ENCODE peak calls at places on chromosomes 11 and 22, in six cellular contexts. A, B, P, Z, V and L are unnamed samples.

GRCh38 chr22:21663738-21664137 is 2.1 kb upstream of the PPIL2 start:
- DNase-seq in B (no peak), P (no peak), V (no peak), Z (no peak), A (no peak), L (no peak)

GRCh38 chr11:101129203-101129943 is at the start of gene PGR:
- DNase-seq in B (peak; percentile 4), Z (peak; percentile 86), A (peak; percentile 51), V (peak; percentile 14), P (peak; percentile 85), L (peak; percentile 20)

GRCh38 chr22:39873963-39874362 is 19.6 kb downstream of the ENTHD1 start:
- DNase-seq in A (no peak), Z (no peak), B (no peak), P (no peak), V (no peak), L (no peak)

GRCh38 chr11:34449013-34449412 is 10.3 kb downstream of the CAT start:
- DNase-seq in A (no peak), B (no peak), Z (no peak), P (no peak), V (no peak), L (no peak)

GRCh38 chr11:117814204-117814765 is 10.3 kb downstream of the FXYD2 start:
- DNase-seq in P (no peak), A (no peak), V (no peak), Z (no peak), B (no peak), L (no peak)

GRCh38 chr11:45527898-45528297 is 137.5 kb downstream of the CHST1 start:
- DNase-seq in V (no peak), A (no peak), B (no peak), P (no peak), Z (no peak), L (no peak)

GRCh38 chr11:128463975-128464374 is 123.4 kb downstream of the ETS1 start:
- DNase-seq in V (no peak), A (no peak), B (no peak), P (no peak), Z (no peak), L (no peak)

GRCh38 chr22:50481440-50482106 is at the start of gene ADM2:
- DNase-seq in Z (no peak), A (peak; percentile 67), B (peak; percentile 38), P (no peak), V (no peak), L (peak; percentile 76)

GRCh38 chr11:59614277-59615131 is 1.1 kb downstream of the OSBP start:
- DNase-seq in B (peak; percentile 7), Z (no peak), V (no peak), P (no peak), A (no peak), L (peak; percentile 1)

GRCh38 chr11:44708063-44708462 is 18.7 kb upstream of the TSPAN18 start:
- DNase-seq in P (no peak), B (no peak), V (no peak), Z (peak; percentile 90), A (no peak), L (no peak)

GRCh38 chr11:104198576-104198975 is 34.6 kb upstream of the PDGFD start:
- DNase-seq in Z (no peak), B (no peak), A (no peak), P (no peak), V (no peak), L (no peak)

GRCh38 chr11:117538731-117539130 is 211.1 kb downstream of the CEP164 start:
- DNase-seq in V (no peak), A (no peak), P (no peak), B (peak; percentile 5), Z (no peak), L (no peak)

GRCh38 chr11:94664336-94664735 is 97.2 kb downstream of the PIWIL4 start:
- DNase-seq in B (peak; percentile 13), Z (no peak), A (no peak), V (no peak), P (no peak), L (peak; percentile 65)

GRCh38 chr11:117479372-117479771 is 151.7 kb downstream of the CEP164 start:
- DNase-seq in P (no peak), Z (no peak), B (no peak), A (no peak), V (no peak), L (no peak)

GRCh38 chr22:23239429-23239828 is 59.1 kb downstream of the BCR start:
- DNase-seq in Z (no peak), V (no peak), B (no peak), A (no peak), P (no peak), L (no peak)

GRCh38 chr11:31959711-31960110 is 131.2 kb upstream of the RCN1 start:
- DNase-seq in P (no peak), V (no peak), Z (no peak), B (no peak), A (no peak), L (peak; percentile 16)

GRCh38 chr11:61007971-61008896 is 36.8 kb downstream of the CD6 start:
- DNase-seq in B (no peak), Z (peak; percentile 73), V (no peak), P (peak; percentile 59), A (peak; percentile 56), L (no peak)

GRCh38 chr11:64745219-64745522 is 1.2 kb upstream of the RASGRP2 start:
- DNase-seq in B (no peak), A (peak; percentile 59), Z (peak; percentile 89), P (peak; percentile 88), V (peak; percentile 51), L (no peak)

GRCh38 chr11:13207665-13208594 is 69.7 kb upstream of the BMAL1 start:
- DNase-seq in B (peak; percentile 89), A (peak; percentile 54), Z (no peak), V (no peak), P (no peak), L (no peak)

GRCh38 chr22:35392357-35392756 is 7.6 kb upstream of the MCM5 start:
- DNase-seq in A (no peak), V (no peak), B (no peak), P (no peak), Z (no peak), L (no peak)
- H3K36me3 ChIP-seq in A (no peaks in the 10 kb centered on the region), V (peaks cover 22% of the 10 kb centered on the region), B (peaks cover 70% of the 10 kb centered on the region), P (peaks cover 10% of the 10 kb centered on the region), Z (no peaks in the 10 kb centered on the region), L (peaks cover 3% of the 10 kb centered on the region)

GRCh38 chr22:48858121-48858520 is 969.6 kb downstream of the BRD1 start:
- DNase-seq in A (no peak), V (no peak), Z (peak; percentile 44), P (no peak), B (no peak), L (no peak)
- H3K9me3 ChIP-seq in A (no peaks in the 10 kb centered on the region), V (no peaks in the 10 kb centered on the region), Z (no peaks in the 10 kb centered on the region), P (no peaks in the 10 kb centered on the region), B (no peaks in the 10 kb centered on the region), L (no peaks in the 10 kb centered on the region)

DNA sequence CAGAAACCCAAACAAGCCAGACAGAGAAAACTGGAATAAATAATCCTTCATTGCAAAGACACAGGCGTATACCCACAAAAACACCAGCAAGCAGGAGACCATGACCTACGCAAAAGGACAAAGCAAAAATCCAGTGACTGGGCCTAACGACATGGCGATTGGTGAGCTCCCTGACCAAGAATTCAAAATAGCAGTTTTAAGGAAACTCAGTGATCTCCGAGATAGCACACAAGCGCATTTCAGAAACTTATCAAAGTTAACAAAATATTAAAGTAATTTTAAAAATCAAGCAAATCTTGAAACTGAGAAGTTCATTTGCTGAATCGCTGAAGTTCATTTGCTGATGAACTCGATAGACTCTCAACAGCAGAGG is 27.6 kb downstream of the DBX1 start:
- DNase-seq in P (no peak), B (no peak), A (no peak), V (no peak), Z (no peak), L (no peak)
- H3K4me3 ChIP-seq in P (peak overlapping the region; percentile 50), B (no peak overlapping the region), A (peak overlapping the region; percentile 26), V (peak overlapping the region; percentile 49), Z (no peak overlapping the region), L (no peak overlapping the region)

GRCh38 chr11:74238243-74238642 is 67.2 kb downstream of the PPME1 start:
- DNase-seq in Z (no peak), V (no peak), B (no peak), A (no peak), P (no peak), L (no peak)
- H3K36me3 ChIP-seq in Z (peaks cover 4% of the 10 kb centered on the region), V (peaks cover 51% of the 10 kb centered on the region), B (peaks cover 82% of the 10 kb centered on the region), A (peaks cover 5% of the 10 kb centered on the region), P (peaks cover 36% of the 10 kb centered on the region), L (peaks cover 12% of the 10 kb centered on the region)

GRCh38 chr22:48748860-48749554 is 1078.7 kb downstream of the BRD1 start:
- DNase-seq in V (no peak), B (no peak), P (no peak), Z (peak; percentile 67), A (no peak), L (no peak)
- H3K9me3 ChIP-seq in V (peaks cover 8% of the 10 kb centered on the region), B (no peaks in the 10 kb centered on the region), P (no peaks in the 10 kb centered on the region), Z (no peaks in the 10 kb centered on the region), A (no peaks in the 10 kb centered on the region), L (no peaks in the 10 kb centered on the region)

GRCh38 chr11:118927554-118928107 is 1.9 kb upstream of the BCL9L start:
- DNase-seq in B (no peak), Z (no peak), A (no peak), P (no peak), V (no peak), L (peak; percentile 44)
- H3K4me3 ChIP-seq in B (no peak overlapping the region), Z (no peak overlapping the region), A (no peak overlapping the region), P (peak overlapping the region; percentile 74), V (no peak overlapping the region), L (peak overlapping the region; percentile 50)

DNA sequence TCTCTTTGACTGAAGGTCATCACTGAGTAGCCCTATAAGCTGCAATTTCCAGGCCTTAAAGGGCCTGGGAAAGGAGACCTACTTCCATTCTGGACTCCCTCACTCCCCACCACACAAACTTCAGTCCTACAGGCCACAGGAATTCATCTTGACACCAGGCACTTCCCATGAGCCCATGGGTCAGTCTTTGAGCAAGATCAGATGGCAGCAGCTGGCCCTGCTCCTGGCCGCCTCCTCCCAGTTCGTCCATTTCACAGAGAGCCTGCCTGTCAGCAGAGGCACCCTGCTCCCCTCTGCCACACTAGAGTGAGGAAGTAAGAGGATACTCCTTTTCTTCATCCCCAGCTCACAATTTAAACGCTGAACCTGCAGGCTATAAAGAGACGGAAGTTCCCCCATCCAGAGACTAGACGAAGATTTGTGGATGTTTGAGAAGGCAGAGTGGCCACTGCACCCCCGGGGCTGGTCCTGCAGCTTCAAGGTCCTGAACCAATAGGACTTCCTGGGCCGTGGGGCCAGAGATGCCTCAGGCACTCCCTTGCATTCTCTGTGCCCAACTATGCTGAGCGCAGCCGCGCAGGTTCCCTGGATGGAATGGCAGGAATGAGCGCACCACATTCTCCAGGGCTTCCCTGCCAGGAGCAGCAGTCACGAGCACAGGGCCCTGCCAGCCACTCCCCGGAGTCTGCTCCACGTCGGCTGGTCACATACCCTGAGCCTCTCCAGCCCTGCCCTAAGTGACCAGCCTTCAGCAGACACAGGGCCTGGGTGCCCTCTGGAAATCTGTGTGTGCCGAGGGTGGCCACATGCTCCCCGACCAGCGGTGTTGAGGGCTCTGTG is 33.5 kb upstream of the BID start:
- DNase-seq in V (no peak), Z (no peak), A (no peak), B (peak; percentile 64), P (no peak), L (no peak)
- H3K36me3 ChIP-seq in V (peaks cover 91% of the 10 kb centered on the region), Z (no peaks in the 10 kb centered on the region), A (no peaks in the 10 kb centered on the region), B (peaks cover 79% of the 10 kb centered on the region), P (peaks cover 61% of the 10 kb centered on the region), L (peaks cover 40% of the 10 kb centered on the region)

GRCh38 chr11:91326280-91326679 is 898.3 kb upstream of the FAT3 start:
- DNase-seq in B (no peak), V (no peak), P (no peak), A (no peak), Z (no peak), L (no peak)

GRCh38 chr11:91326751-91327150 is 897.9 kb upstream of the FAT3 start:
- DNase-seq in B (no peak), P (no peak), A (no peak), V (no peak), Z (no peak), L (no peak)
- H3K9me3 ChIP-seq in B (no peaks in the 10 kb centered on the region), P (no peaks in the 10 kb centered on the region), A (no peaks in the 10 kb centered on the region), V (no peaks in the 10 kb centered on the region), Z (peaks cover 4% of the 10 kb centered on the region), L (no peaks in the 10 kb centered on the region)